ENCODE peak calls at places on chromosomes 11 and 22, in five cellular contexts. K is tibial nerve, M is A549, L is IMR-90, C is neuronal stem cell. T is an unnamed sample. For H3K4me1 and H3K9me3, the result is how much of the 10 kb centered on the place peaks cover.

GRCh38 chr11:81420668-81421550 is 1312.8 kb downstream of the FAM181B start:
- DNase-seq in C (peak), M (no peak), K (no peak), L (no peak), T (no peak)

GRCh38 chr11:32531528-32531927 is 52.1 kb upstream of the EIF3M start:
- DNase-seq in K (no peak), L (peak), M (no peak), C (no peak), T (no peak)

GRCh38 chr11:31847761-31848160 is 36.6 kb upstream of the PAX6 start:
- DNase-seq in L (no peak), M (no peak), K (no peak), C (no peak), T (no peak)

GRCh38 chr11:44029507-44029845 is 18.3 kb upstream of the ACCSL start:
- DNase-seq in L (no peak), M (no peak), K (no peak), C (no peak), T (no peak)

GRCh38 chr11:57361926-57362325 is 19.0 kb downstream of the PRG3 start:
- DNase-seq in K (no peak), M (no peak), C (no peak), L (no peak), T (no peak)

GRCh38 chr22:25564979-25565677 is 653 bp downstream of the GRK3 start:
- DNase-seq in M (peak), K (no peak), L (no peak), C (no peak), T (peak)

GRCh38 chr22:50326959-50327710 is at the start of gene DENND6B:
- DNase-seq in C (peak), K (peak), L (peak), M (peak), T (peak)

GRCh38 chr11:134069426-134069921 is 602 bp downstream of the JAM3 start:
- DNase-seq in C (no peak), L (peak), M (no peak), K (no peak), T (peak)

GRCh38 chr11:96942855-96943254 is 553.0 kb downstream of the JRKL start:
- DNase-seq in M (no peak), K (no peak), C (no peak), L (no peak), T (no peak)

GRCh38 chr11:34349882-34350281 is 7.9 kb downstream of the ABTB2 start:
- DNase-seq in L (peak), M (no peak), C (no peak), K (no peak), T (no peak)

GRCh38 chr11:567036-567628 is 6.4 kb downstream of the RASSF7 start:
- DNase-seq in L (no peak), M (no peak), K (no peak), C (no peak), T (no peak)

DNA sequence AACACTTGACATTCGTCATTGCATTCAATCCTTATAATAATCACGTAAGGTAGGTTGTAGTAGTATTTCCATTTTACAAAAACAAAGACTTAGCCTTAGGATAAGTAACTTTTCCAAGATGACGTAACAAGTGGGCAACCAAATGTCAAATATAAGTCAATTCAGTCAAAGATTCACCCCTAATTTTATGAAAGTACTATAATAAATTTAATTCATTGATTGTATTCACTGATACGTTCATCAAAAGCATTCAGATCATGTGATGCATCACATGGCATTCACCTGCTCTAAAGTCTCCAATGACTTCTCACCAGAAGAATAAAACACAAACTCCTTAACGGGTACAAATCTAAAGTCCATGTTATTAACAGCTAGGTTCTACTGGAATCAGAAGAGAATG is 2.1 kb downstream of the KIF18A start:
- DNase-seq in L (no peak), K (no peak), C (no peak), M (no peak), T (no peak)
- H3K4me1 ChIP-seq in L (under half), K (under half), C (under half), M (half or more), T (under half)

GRCh38 chr11:108207683-108208060 is 14.8 kb downstream of the NPAT start:
- DNase-seq in L (no peak), C (no peak), M (no peak), K (no peak), T (no peak)
- H3K9me3 ChIP-seq in L (under half), C (under half), M (under half), K (under half), T (under half)

DNA sequence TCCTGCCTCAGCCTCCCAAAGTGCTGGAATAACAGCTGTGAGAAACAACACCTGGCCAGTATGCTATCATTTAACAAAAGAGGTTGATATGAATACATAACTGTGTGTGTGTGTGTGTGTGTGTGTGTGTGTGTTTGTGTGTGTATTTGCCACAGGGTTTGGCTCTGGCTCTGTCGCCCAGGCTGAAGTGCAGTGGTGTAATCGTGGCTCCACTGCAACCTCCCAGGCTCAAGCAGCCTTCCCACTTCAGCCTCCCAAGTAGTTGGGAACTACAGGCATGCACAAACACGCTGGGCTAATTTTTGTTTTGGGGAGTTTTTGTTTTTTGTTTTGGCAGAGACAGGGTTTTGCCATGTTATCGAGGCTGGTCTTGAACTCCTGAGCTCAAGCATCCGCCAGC is 4.7 kb downstream of the SPA17 start:
- DNase-seq in K (no peak), C (no peak), L (no peak), M (no peak), T (no peak)
- H3K4me1 ChIP-seq in K (under half), C (under half), L (under half), M (under half), T (under half)

GRCh38 chr22:37406836-37407235 is 20.4 kb downstream of the ELFN2 start:
- DNase-seq in L (no peak), M (no peak), K (no peak), C (no peak), T (no peak)
- H3K9me3 ChIP-seq in L (under half), M (under half), K (under half), C (under half), T (under half)

GRCh38 chr11:46363031-46363407 is 15.8 kb downstream of the DGKZ start:
- DNase-seq in K (peak), C (no peak), L (peak), M (no peak), T (peak)
- H3K4me1 ChIP-seq in K (under half), C (under half), L (under half), M (under half), T (under half)

GRCh38 chr11:55624531-55624930 is 10.4 kb upstream of the OR4P4 start:
- DNase-seq in K (no peak), M (no peak), C (no peak), L (no peak), T (no peak)
- H3K9me3 ChIP-seq in K (under half), M (under half), C (under half), L (under half), T (under half)

DNA sequence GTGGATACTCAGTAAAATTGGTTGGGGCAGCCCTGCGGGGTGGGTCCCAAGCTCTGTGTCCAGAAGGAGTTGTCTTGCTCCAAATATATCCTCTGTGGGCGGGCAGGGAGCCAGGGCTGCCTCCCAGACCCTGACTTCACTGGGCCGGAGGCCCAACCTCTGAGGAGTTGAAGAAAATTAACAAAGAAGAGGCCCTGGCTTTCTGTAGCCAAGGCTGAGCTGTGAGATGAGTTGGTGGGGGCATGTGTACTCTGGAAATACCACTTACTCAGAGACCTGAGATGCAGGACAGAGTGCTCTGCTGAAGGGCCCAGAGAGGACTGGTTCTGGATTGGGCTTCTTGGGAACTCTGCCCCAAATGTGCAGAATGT is 96.3 kb downstream of the SWAP70 start:
- DNase-seq in C (no peak), K (peak), L (peak), M (no peak), T (peak)
- H3K4me1 ChIP-seq in C (under half), K (under half), L (half or more), M (under half), T (half or more)